ENCODE peak calls at places on chromosome 10, in seven cellular contexts. O is H1, Z is H9, D is neuronal stem cell, I is IMR-90, V is mesenchymal stem cell, P is trophoblast cell. T is an unnamed sample.

GRCh38 chr10:78846770-78847169 is 222.0 kb upstream of the ZMIZ1 start:
- DNase-seq in Z (no peak), D (no peak), O (no peak), V (no peak), P (no peak), I (no peak), T (no peak)

GRCh38 chr10:78756604-78757442 is 311.9 kb upstream of the ZMIZ1 start:
- DNase-seq in O (no peak), Z (no peak), V (peak; percentile 99), P (peak; percentile 74), I (peak; percentile 98), D (no peak), T (peak; percentile 84)

GRCh38 chr10:30553625-30554442 is 75.7 kb downstream of the LYZL2 start:
- DNase-seq in D (peak; percentile 8), Z (peak; percentile 80), I (peak; percentile 11), V (peak; percentile 67), P (peak; percentile 67), O (no peak), T (peak; percentile 91)

GRCh38 chr10:80506189-80506575 is 31.5 kb upstream of the SH2D4B start:
- DNase-seq in I (peak; percentile 75), Z (no peak), D (no peak), O (no peak), P (peak; percentile 95), V (peak; percentile 61), T (peak; percentile 97)

GRCh38 chr10:37563107-37563714 is 294.2 kb downstream of the ZNF248 start:
- DNase-seq in O (no peak), D (no peak), I (no peak), V (no peak), P (no peak), Z (no peak), T (no peak)

GRCh38 chr10:5323446-5323845 is 41.3 kb upstream of the UCN3 start:
- DNase-seq in P (no peak), Z (no peak), D (no peak), V (no peak), O (no peak), I (no peak), T (no peak)

GRCh38 chr10:79116801-79117723 is 48.3 kb downstream of the ZMIZ1 start:
- DNase-seq in O (no peak), P (peak; percentile 29), V (peak; percentile 85), D (no peak), I (peak; percentile 77), Z (no peak), T (no peak)

GRCh38 chr10:124709862-124710261 is 34.3 kb downstream of the FAM53B start:
- DNase-seq in I (no peak), D (no peak), V (no peak), O (no peak), P (no peak), Z (no peak), T (no peak)

GRCh38 chr10:43852141-43852540 is 203.5 kb upstream of the ZNF32 start:
- DNase-seq in D (no peak), O (no peak), V (no peak), P (peak; percentile 38), I (no peak), Z (no peak), T (no peak)
- H3K4ac ChIP-seq in D (no peak overlapping the region), O (no peak overlapping the region), V (peak overlapping the region; percentile 40), P (no peak overlapping the region), I (no peak overlapping the region), Z (no peak overlapping the region), T (no peak overlapping the region)

GRCh38 chr10:21962362-21962761 is 41.2 kb downstream of the DNAJC1 start:
- DNase-seq in V (no peak), O (no peak), P (no peak), I (no peak), Z (no peak), D (no peak), T (no peak)

GRCh38 chr10:21954690-21955089 is 48.8 kb downstream of the DNAJC1 start:
- DNase-seq in Z (no peak), D (no peak), O (no peak), V (no peak), I (no peak), P (no peak), T (no peak)

GRCh38 chr10:21961847-21962246 is 41.7 kb downstream of the DNAJC1 start:
- DNase-seq in P (no peak), V (no peak), D (no peak), Z (no peak), I (peak; percentile 10), O (no peak), T (peak; percentile 58)

GRCh38 chr10:21964983-21965665 is 38.4 kb downstream of the DNAJC1 start:
- DNase-seq in P (peak; percentile 89), I (no peak), O (no peak), Z (no peak), D (no peak), V (peak; percentile 18), T (no peak)

DNA sequence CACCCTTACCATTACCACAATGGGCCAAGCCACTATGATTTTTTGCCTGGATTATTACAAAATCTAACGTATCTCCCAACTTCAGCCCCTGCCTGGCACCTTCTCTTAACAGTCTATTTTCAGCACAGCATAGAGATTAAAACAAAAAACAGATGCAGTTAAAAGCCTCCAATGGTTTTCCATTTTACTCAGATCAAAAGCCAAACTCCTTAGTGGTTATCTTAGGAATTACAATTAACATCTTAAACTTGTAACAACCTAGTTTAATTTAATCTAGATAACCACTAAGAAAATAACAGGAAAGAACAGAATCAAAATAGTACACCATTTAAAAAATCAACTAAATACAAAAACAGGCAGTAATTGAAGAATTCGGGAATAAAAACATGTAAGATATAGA is 43.5 kb downstream of the DNAJC1 start:
- DNase-seq in O (no peak), Z (no peak), D (no peak), P (no peak), I (no peak), V (no peak), T (no peak)
- H3K4ac ChIP-seq in O (no peak overlapping the region), Z (no peak overlapping the region), D (no peak overlapping the region), P (no peak overlapping the region), I (no peak overlapping the region), V (no peak overlapping the region), T (no peak overlapping the region)

GRCh38 chr10:94413374-94413773 is 11.0 kb downstream of the TBC1D12 start:
- DNase-seq in D (no peak), P (no peak), I (no peak), O (no peak), Z (no peak), V (no peak), T (no peak)

GRCh38 chr10:94412439-94412838 is 10.1 kb downstream of the TBC1D12 start:
- DNase-seq in Z (no peak), V (no peak), P (no peak), I (peak; percentile 68), D (no peak), O (no peak), T (no peak)

GRCh38 chr10:94420516-94420915 is 18.2 kb downstream of the TBC1D12 start:
- DNase-seq in I (no peak), P (no peak), D (no peak), V (no peak), Z (no peak), O (no peak), T (no peak)

GRCh38 chr10:94420998-94421397 is 18.7 kb downstream of the TBC1D12 start:
- DNase-seq in Z (no peak), P (no peak), V (no peak), I (no peak), O (no peak), D (no peak), T (no peak)

GRCh38 chr10:94416896-94417295 is 14.6 kb downstream of the TBC1D12 start:
- DNase-seq in O (no peak), P (no peak), I (no peak), V (no peak), Z (no peak), D (no peak), T (no peak)
- H3K4ac ChIP-seq in O (no peak overlapping the region), P (no peak overlapping the region), I (no peak overlapping the region), V (no peak overlapping the region), Z (no peak overlapping the region), D (no peak overlapping the region), T (no peak overlapping the region)

DNA sequence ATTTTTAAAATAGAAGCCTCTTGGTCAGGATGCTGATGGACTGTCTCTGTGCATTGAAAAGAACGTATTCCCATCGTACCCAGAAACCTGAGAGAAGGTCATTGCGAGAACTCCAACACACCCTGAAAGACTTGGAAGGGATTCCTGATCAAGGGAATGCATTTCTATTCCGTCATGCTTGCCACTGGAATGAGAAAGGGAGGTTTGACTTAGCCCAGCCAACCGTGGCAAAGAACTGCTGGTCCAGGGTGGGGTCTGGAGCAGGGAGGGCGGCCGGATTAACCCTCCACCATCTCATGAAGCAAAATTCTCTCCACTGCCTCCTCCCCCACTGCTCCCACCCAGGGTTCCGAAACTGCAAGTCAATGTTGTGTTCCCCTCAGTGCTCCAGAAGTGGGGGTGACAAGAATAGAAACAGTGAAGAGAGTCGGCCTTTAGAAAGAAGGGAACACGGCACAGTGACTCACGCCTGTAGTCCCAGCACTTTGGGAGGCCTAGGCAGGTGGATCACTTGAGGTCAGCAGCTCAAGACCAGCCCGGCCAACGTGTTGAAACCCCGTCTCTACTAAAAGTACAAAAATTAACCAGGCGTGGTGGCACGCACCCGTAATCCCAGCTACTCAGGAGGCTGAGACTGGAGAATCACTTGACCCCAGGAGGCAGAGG is 137.5 kb upstream of the MGMT start:
- DNase-seq in P (no peak), O (no peak), Z (no peak), V (no peak), D (no peak), I (no peak), T (no peak)
- H3K4ac ChIP-seq in P (no peak overlapping the region), O (no peak overlapping the region), Z (no peak overlapping the region), V (no peak overlapping the region), D (no peak overlapping the region), I (no peak overlapping the region), T (no peak overlapping the region)

GRCh38 chr10:26703096-26703495 is 5.6 kb downstream of the PDSS1 start:
- DNase-seq in O (no peak), D (no peak), V (no peak), P (no peak), I (no peak), Z (no peak), T (no peak)
- H3K4ac ChIP-seq in O (no peak overlapping the region), D (no peak overlapping the region), V (no peak overlapping the region), P (no peak overlapping the region), I (no peak overlapping the region), Z (no peak overlapping the region), T (no peak overlapping the region)

GRCh38 chr10:62924344-62924748 is 108.2 kb upstream of the EGR2 start:
- DNase-seq in O (peak; percentile 57), I (no peak), Z (peak; percentile 92), V (no peak), D (no peak), P (peak; percentile 30), T (peak; percentile 51)

GRCh38 chr10:62926407-62926806 is 110.2 kb upstream of the EGR2 start:
- DNase-seq in O (no peak), P (no peak), I (no peak), D (no peak), V (no peak), Z (no peak), T (no peak)
- H3K4ac ChIP-seq in O (no peak overlapping the region), P (no peak overlapping the region), I (no peak overlapping the region), D (no peak overlapping the region), V (no peak overlapping the region), Z (no peak overlapping the region), T (no peak overlapping the region)

DNA sequence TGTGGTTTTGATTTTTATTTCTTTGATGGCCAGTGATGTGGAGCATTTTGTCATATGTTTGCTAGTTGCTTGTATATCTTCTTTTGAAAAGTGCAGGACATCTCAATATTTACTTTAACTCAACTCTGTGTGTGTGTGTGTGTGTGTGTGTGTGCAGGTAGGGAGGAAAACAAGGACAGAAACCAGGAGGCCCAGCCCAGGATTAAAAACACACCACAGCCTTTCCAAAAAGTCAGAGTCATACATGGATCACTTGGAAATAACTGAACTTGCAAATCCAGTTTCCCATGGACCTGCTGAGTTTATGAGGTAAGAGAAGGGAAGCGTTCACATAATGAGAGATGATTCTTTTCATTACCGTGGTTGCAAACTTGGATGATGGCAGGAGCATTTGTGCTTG is 189.9 kb upstream of the LYZL1 start:
- DNase-seq in P (peak; percentile 54), O (no peak), V (peak; percentile 8), Z (no peak), I (no peak), D (no peak), T (no peak)
- H3K4ac ChIP-seq in P (no peak overlapping the region), O (no peak overlapping the region), V (no peak overlapping the region), Z (no peak overlapping the region), I (no peak overlapping the region), D (no peak overlapping the region), T (no peak overlapping the region)